ENCODE peak calls at places on chromosome 19, in five cellular contexts. L, P, K, N and D are unnamed samples.

GRCh38 chr19:31179471-31179852 is 169.8 kb downstream of the TSHZ3 start:
- DNase-seq in L (no peak), P (no peak), K (no peak), N (no peak), D (no peak)

GRCh38 chr19:40607311-40607871 is 6.2 kb downstream of the LTBP4 start:
- DNase-seq in L (no peak), P (no peak), K (no peak), N (no peak), D (no peak)

GRCh38 chr19:4327252-4327876 is 11.3 kb downstream of the STAP2 start:
- DNase-seq in L (no peak), P (peak), K (peak), N (no peak), D (peak)

GRCh38 chr19:1066748-1067340 is at the start of gene ARHGAP45:
- DNase-seq in L (no peak), P (peak), K (peak), N (no peak), D (peak)

GRCh38 chr19:28027116-28027515 is 1185.8 kb downstream of the UQCRFS1 start:
- DNase-seq in L (no peak), P (no peak), K (no peak), N (no peak), D (no peak)

GRCh38 chr19:38780443-38780842 is 7.1 kb upstream of the LGALS7 start:
- DNase-seq in L (no peak), P (no peak), K (no peak), N (no peak), D (no peak)

GRCh38 chr19:17385878-17386611 is 8.0 kb downstream of the CCDC194 start:
- DNase-seq in L (no peak), P (peak), K (no peak), N (no peak), D (peak)

GRCh38 chr19:13797870-13798269 is 2.6 kb downstream of the ZSWIM4 start:
- DNase-seq in L (peak), P (no peak), K (no peak), N (peak), D (no peak)

GRCh38 chr19:48713864-48714755 is 5.4 kb downstream of the MAMSTR start:
- DNase-seq in L (peak), P (peak), K (peak), N (peak), D (peak)

GRCh38 chr19:4969292-4969771 is 419 bp downstream of the KDM4B start:
- DNase-seq in L (no peak), P (no peak), K (no peak), N (no peak), D (no peak)

GRCh38 chr19:34733266-34733825 is 697 bp upstream of the ZNF181 start:
- DNase-seq in L (no peak), P (peak), K (no peak), N (no peak), D (peak)

GRCh38 chr19:10086904-10087256 is 763 bp downstream of the SHFL start:
- DNase-seq in L (no peak), P (no peak), K (no peak), N (no peak), D (peak)

GRCh38 chr19:36051637-36052036 is 2.4 kb downstream of the THAP8 start:
- DNase-seq in L (no peak), P (no peak), K (no peak), N (no peak), D (peak)

GRCh38 chr19:53903055-53903680 is 5.9 kb upstream of the CACNG7 start:
- DNase-seq in L (peak), P (no peak), K (no peak), N (no peak), D (peak)

GRCh38 chr19:1773173-1773572 is 19.9 kb downstream of the ONECUT3 start:
- DNase-seq in L (no peak), P (no peak), K (no peak), N (peak), D (no peak)

GRCh38 chr19:13286195-13286985 is 136.2 kb downstream of the IER2 start:
- DNase-seq in L (no peak), P (no peak), K (no peak), N (no peak), D (no peak)

GRCh38 chr19:2478756-2479555 is 3.0 kb downstream of the GADD45B start:
- DNase-seq in L (no peak), P (peak), K (peak), N (no peak), D (peak)

GRCh38 chr19:35560271-35560670 is 3.2 kb downstream of the ATP4A start:
- DNase-seq in L (no peak), P (no peak), K (no peak), N (no peak), D (no peak)

GRCh38 chr19:34853369-34853768 is 73.3 kb upstream of the ZNF30 start:
- DNase-seq in L (no peak), P (no peak), K (no peak), N (no peak), D (no peak)

GRCh38 chr19:7545295-7545694 is 9.8 kb downstream of the PNPLA6 start:
- DNase-seq in L (no peak), P (no peak), K (no peak), N (no peak), D (no peak)

GRCh38 chr19:18999896-19000620 is 33.3 kb downstream of the SUGP2 start:
- DNase-seq in L (no peak), P (no peak), K (no peak), N (no peak), D (no peak)

GRCh38 chr19:33487901-33488817 is 33.4 kb downstream of the PEPD start:
- DNase-seq in L (no peak), P (no peak), K (no peak), N (no peak), D (no peak)

GRCh38 chr19:46303345-46303701 is 6.5 kb downstream of the HIF3A start:
- DNase-seq in L (no peak), P (no peak), K (no peak), N (no peak), D (no peak)

GRCh38 chr19:48511800-48512503 is at the start of gene LMTK3:
- DNase-seq in L (no peak), P (peak), K (peak), N (no peak), D (peak)

GRCh38 chr19:41431426-41432386 is 4.5 kb upstream of the B3GNT8 start:
- DNase-seq in L (no peak), P (peak), K (no peak), N (no peak), D (peak)

GRCh38 chr19:51034704-51035103 is at the start of gene KLK12:
- DNase-seq in L (no peak), P (no peak), K (no peak), N (no peak), D (no peak)

GRCh38 chr19:1509589-1510441 is 3.0 kb downstream of the ADAMTSL5 start:
- DNase-seq in L (no peak), P (no peak), K (no peak), N (no peak), D (no peak)

GRCh38 chr19:23415561-23416191 is 20.4 kb upstream of the ZNF91 start:
- DNase-seq in L (no peak), P (no peak), K (no peak), N (no peak), D (no peak)

GRCh38 chr19:40331052-40331451 is 17.1 kb downstream of the C19orf47 start:
- DNase-seq in L (no peak), P (no peak), K (no peak), N (no peak), D (no peak)

GRCh38 chr19:821976-822773 is 420 bp upstream of the PLPPR3 start:
- DNase-seq in L (no peak), P (no peak), K (no peak), N (no peak), D (no peak)

GRCh38 chr19:21047712-21048111 is 27.3 kb downstream of the ZNF430 start:
- DNase-seq in L (no peak), P (no peak), K (no peak), N (no peak), D (no peak)

GRCh38 chr19:55703790-55704215 is 28.8 kb downstream of the EPN1 start:
- DNase-seq in L (no peak), P (no peak), K (no peak), N (no peak), D (no peak)

GRCh38 chr19:10768936-10769335 is 51.1 kb downstream of the DNM2 start:
- DNase-seq in L (no peak), P (no peak), K (no peak), N (no peak), D (no peak)